ENCODE peak calls at places on chromosomes 1 and 21, in seven cellular contexts. B, S, K, O, N, Z and M are unnamed samples. For H3K4me1, the result is how much of the 10 kb centered on the place peaks cover.

GRCh38 chr1:44640178-44640865 is 34.0 kb downstream of the TMEM53 start:
- DNase-seq in B (peak), S (peak), K (no peak), O (no peak), N (no peak), Z (no peak), M (no peak)

GRCh38 chr1:150999051-150999674 is 7.5 kb downstream of the MINDY1 start:
- DNase-seq in B (no peak), S (no peak), K (no peak), O (no peak), N (no peak), Z (no peak), M (no peak)

GRCh38 chr1:205258313-205259176 is 30.8 kb downstream of the TMCC2 start:
- DNase-seq in B (no peak), S (no peak), K (no peak), O (no peak), N (no peak), Z (no peak), M (no peak)

GRCh38 chr1:201217851-201218250 is 27.2 kb downstream of the IGFN1 start:
- DNase-seq in B (no peak), S (no peak), K (no peak), O (no peak), N (no peak), Z (no peak), M (no peak)

GRCh38 chr1:20601123-20601825 is 12.4 kb downstream of the CDA start:
- DNase-seq in B (no peak), S (no peak), K (no peak), O (no peak), N (peak), Z (no peak), M (no peak)

GRCh38 chr1:24416666-24417391 is 1.2 kb downstream of the NIPAL3 start:
- DNase-seq in B (no peak), S (peak), K (no peak), O (no peak), N (no peak), Z (no peak), M (no peak)

GRCh38 chr1:212351588-212352362 is 62.9 kb downstream of the PACC1 start:
- DNase-seq in B (no peak), S (no peak), K (no peak), O (no peak), N (no peak), Z (no peak), M (no peak)

GRCh38 chr1:84505167-84506001 is 802 bp upstream of the SPATA1 start:
- DNase-seq in B (no peak), S (peak), K (peak), O (peak), N (no peak), Z (peak), M (peak)

GRCh38 chr1:178057131-178057765 is 36.7 kb upstream of the RASAL2 start:
- DNase-seq in B (peak), S (peak), K (no peak), O (no peak), N (no peak), Z (no peak), M (no peak)

GRCh38 chr21:32094792-32095191 is 184.1 kb downstream of the MIS18A start:
- DNase-seq in B (no peak), S (peak), K (no peak), O (no peak), N (no peak), Z (no peak), M (no peak)

GRCh38 chr1:88433556-88433955 is 250.5 kb upstream of the PKN2 start:
- DNase-seq in B (no peak), S (no peak), K (no peak), O (no peak), N (no peak), Z (no peak), M (no peak)

GRCh38 chr1:29490204-29490934 is 254.0 kb downstream of the PTPRU start:
- DNase-seq in B (no peak), S (peak), K (no peak), O (no peak), N (no peak), Z (no peak), M (peak)

GRCh38 chr1:96901783-96902363 is 180.3 kb downstream of the PTBP2 start:
- DNase-seq in B (no peak), S (no peak), K (no peak), O (no peak), N (no peak), Z (no peak), M (no peak)

GRCh38 chr1:91712981-91713841 is 172.7 kb downstream of the TGFBR3 start:
- DNase-seq in B (peak), S (peak), K (no peak), O (no peak), N (peak), Z (no peak), M (no peak)

GRCh38 chr1:84797603-84798002 is 95.4 kb downstream of the LPAR3 start:
- DNase-seq in B (peak), S (no peak), K (no peak), O (no peak), N (no peak), Z (no peak), M (no peak)

GRCh38 chr1:195097316-195097715 is 1510.9 kb downstream of the KCNT2 start:
- DNase-seq in B (no peak), S (no peak), K (no peak), O (no peak), N (no peak), Z (no peak), M (no peak)

GRCh38 chr1:84271452-84272273 is 29.8 kb upstream of the SAMD13 start:
- DNase-seq in B (no peak), S (peak), K (no peak), O (no peak), N (no peak), Z (no peak), M (no peak)

GRCh38 chr1:154839691-154840090 is 30.4 kb downstream of the KCNN3 start:
- DNase-seq in B (no peak), S (peak), K (no peak), O (no peak), N (no peak), Z (no peak), M (no peak)

GRCh38 chr21:44005071-44005470 is 7.0 kb upstream of the TRAPPC10 start:
- DNase-seq in B (no peak), S (no peak), K (no peak), O (no peak), N (no peak), Z (no peak), M (no peak)

GRCh38 chr21:37575536-37576083 is 209.0 kb downstream of the DYRK1A start:
- DNase-seq in B (no peak), S (no peak), K (no peak), O (no peak), N (no peak), Z (no peak), M (no peak)

GRCh38 chr1:46342084-46342656 is 1.6 kb downstream of the NSUN4 start:
- DNase-seq in B (no peak), S (peak), K (no peak), O (no peak), N (no peak), Z (no peak), M (no peak)

GRCh38 chr1:218498061-218498938 is 153.2 kb downstream of the TGFB2 start:
- DNase-seq in B (no peak), S (no peak), K (no peak), O (no peak), N (no peak), Z (no peak), M (no peak)

GRCh38 chr1:184912392-184912791 is 61.9 kb downstream of the NIBAN1 start:
- DNase-seq in B (no peak), S (no peak), K (no peak), O (no peak), N (no peak), Z (no peak), M (no peak)

GRCh38 chr1:214977133-214977532 is 105.4 kb upstream of the KCNK2 start:
- DNase-seq in B (no peak), S (peak), K (no peak), O (no peak), N (no peak), Z (no peak), M (no peak)

GRCh38 chr1:18907021-18907913 is 4.9 kb upstream of the ALDH4A1 start:
- DNase-seq in B (peak), S (peak), K (peak), O (peak), N (peak), Z (peak), M (peak)

GRCh38 chr1:212207118-212207517 is 78.1 kb upstream of the PPP2R5A start:
- DNase-seq in B (no peak), S (no peak), K (no peak), O (no peak), N (no peak), Z (no peak), M (no peak)

GRCh38 chr1:31886866-31887265 is 51.3 kb downstream of the PTP4A2 start:
- DNase-seq in B (no peak), S (no peak), K (no peak), O (no peak), N (no peak), Z (no peak), M (no peak)

GRCh38 chr1:59055908-59056719 is 240.8 kb upstream of the FGGY start:
- DNase-seq in B (no peak), S (no peak), K (no peak), O (no peak), N (peak), Z (peak), M (peak)

GRCh38 chr1:187566371-187566770 is 737.6 kb downstream of the PLA2G4A start:
- DNase-seq in B (no peak), S (no peak), K (no peak), O (no peak), N (no peak), Z (no peak), M (no peak)

GRCh38 chr1:205709640-205710039 is 29.3 kb upstream of the SLC45A3 start:
- DNase-seq in B (no peak), S (no peak), K (no peak), O (no peak), N (no peak), Z (no peak), M (no peak)

GRCh38 chr1:203453616-203454015 is 22.0 kb upstream of the PRELP start:
- DNase-seq in B (no peak), S (no peak), K (no peak), O (no peak), N (no peak), Z (no peak), M (no peak)

GRCh38 chr1:17214876-17215544 is 10.1 kb downstream of the PADI1 start:
- DNase-seq in B (no peak), S (no peak), K (no peak), O (no peak), N (no peak), Z (no peak), M (no peak)

GRCh38 chr1:237938553-237938952 is 47.8 kb upstream of the ZP4 start:
- DNase-seq in B (no peak), S (peak), K (no peak), O (no peak), N (no peak), Z (no peak), M (no peak)

GRCh38 chr1:207049974-207050391 is 1.0 kb downstream of the YOD1 start:
- DNase-seq in B (peak), S (peak), K (no peak), O (no peak), N (peak), Z (peak), M (no peak)

GRCh38 chr21:38957575-38958340 is 152.0 kb downstream of the ETS2 start:
- DNase-seq in B (no peak), S (no peak), K (no peak), O (no peak), N (no peak), Z (no peak), M (no peak)

GRCh38 chr1:101236546-101237228 is at the start of gene S1PR1:
- DNase-seq in B (peak), S (peak), K (peak), O (peak), N (peak), Z (peak), M (peak)

GRCh38 chr1:20430355-20431290 is 55.4 kb downstream of the CAMK2N1 start:
- DNase-seq in B (no peak), S (peak), K (no peak), O (no peak), N (peak), Z (no peak), M (peak)

GRCh38 chr1:2231667-2232254 is 3.6 kb downstream of the SKI start:
- DNase-seq in B (peak), S (peak), K (peak), O (peak), N (peak), Z (peak), M (peak)

GRCh38 chr1:2230781-2231666 is 2.9 kb downstream of the SKI start:
- DNase-seq in B (no peak), S (peak), K (peak), O (no peak), N (peak), Z (no peak), M (no peak)

GRCh38 chr1:2233468-2233867 is 5.3 kb downstream of the SKI start:
- DNase-seq in B (no peak), S (peak), K (peak), O (no peak), N (no peak), Z (no peak), M (no peak)

GRCh38 chr1:2232916-2233438 is 4.9 kb downstream of the SKI start:
- DNase-seq in B (no peak), S (peak), K (peak), O (no peak), N (no peak), Z (no peak), M (no peak)

DNA sequence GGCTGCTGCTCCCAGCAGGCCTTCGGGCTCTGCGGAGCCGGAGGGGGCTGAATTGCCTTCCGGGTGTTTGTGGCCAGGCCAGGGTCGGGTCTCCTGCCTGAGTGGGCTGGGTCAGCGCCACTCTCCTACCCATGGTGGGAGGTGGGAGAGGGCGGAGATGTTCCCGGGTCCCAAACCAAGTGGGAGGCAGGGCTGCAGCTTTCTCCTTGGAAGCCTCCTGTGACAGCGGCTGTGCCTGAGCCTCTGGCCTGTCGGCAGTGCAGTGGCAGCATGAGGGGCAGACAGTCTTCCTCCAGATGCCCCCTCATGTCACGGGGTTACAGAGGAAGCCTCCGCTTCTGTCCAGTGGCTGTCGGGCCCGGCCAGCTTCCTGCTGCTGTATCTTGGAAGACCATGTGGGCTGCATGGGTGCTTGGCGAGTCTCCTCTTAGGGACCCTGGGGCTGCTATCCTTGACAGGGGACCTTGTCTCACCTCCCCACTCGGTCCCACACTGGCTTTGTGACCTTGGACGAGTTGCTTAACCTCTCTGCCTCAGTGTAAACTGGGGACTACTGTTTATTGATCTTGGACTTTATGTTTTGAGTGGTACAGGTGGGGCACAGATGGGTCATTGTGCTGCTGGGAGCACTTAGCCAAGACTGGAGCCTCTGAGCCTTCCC is 4.3 kb downstream of the SKI start:
- DNase-seq in B (no peak), S (no peak), K (peak), O (no peak), N (no peak), Z (no peak), M (no peak)
- H3K4me1 ChIP-seq in B (half or more), S (under half), K (under half), O (under half), N (half or more), Z (half or more), M (half or more)

DNA sequence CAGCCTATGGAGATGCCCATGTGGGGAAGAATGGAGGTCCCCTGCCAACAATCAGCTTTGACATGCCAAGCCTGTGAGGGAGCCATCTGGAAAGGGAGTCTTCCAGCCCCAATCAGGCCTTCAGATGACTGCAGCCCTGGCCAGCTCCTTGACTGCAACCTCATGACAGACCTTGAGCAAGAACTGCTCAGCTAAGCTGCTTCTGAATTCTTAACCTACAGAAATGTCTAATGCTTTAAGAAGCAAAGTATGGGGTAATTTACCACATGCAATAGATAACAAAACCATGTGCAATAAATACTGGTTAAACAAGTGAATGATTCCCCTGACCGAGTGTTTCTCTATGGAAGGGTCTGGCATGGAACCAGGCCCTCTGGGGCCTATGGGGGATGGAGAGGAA is 187.1 kb downstream of the HIVEP3 start:
- DNase-seq in B (no peak), S (no peak), K (no peak), O (no peak), N (no peak), Z (no peak), M (no peak)
- H3K4me1 ChIP-seq in B (under half), S (under half), K (under half), O (under half), N (under half), Z (under half), M (under half)

DNA sequence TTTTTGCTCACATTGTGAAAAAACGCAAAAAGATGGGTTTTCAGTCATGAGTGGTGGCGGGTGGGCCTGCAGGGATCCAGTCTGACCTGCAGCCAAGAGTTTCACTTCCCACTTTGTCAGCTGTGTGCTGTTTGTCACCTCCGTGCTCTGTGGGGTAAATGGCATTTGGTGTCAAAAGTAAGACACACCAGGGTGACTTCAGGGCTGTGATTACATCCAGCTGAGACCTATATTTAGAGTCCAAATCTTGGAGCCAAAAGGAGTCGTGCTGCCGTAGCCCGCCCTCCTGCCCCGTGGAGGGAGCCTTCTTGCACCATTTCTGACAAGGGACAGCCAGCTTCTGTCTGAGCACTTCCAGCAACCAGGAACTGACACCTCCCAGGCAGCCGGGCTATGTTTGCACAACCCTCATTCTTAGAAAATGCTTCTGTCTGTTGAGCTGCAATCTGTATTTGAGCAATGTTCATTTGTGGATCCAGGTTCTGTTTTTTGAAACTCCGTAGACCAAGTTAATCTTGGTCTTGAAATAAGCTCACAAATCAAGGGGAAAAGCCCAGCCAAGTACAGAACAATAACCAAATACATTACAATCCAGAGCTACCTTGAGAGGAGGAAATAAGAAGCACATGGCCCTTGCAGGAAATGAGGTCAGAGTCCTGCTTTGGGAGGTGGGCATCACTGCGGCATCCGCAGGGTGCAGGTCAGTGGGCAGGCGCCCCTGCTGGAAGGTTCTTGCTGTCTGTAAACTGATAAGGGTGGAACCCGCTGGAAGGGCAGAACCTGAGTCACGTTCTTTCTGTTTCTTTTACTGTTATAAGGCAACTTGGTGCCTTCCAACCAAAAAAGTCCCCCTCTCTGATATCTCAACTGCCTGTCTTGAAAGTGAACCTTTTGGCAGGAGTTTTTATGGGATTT is 14.4 kb downstream of the ABCG1 start:
- DNase-seq in B (peak), S (peak), K (peak), O (peak), N (peak), Z (peak), M (no peak)
- H3K4me1 ChIP-seq in B (half or more), S (under half), K (under half), O (half or more), N (under half), Z (under half), M (under half)

GRCh38 chr1:932776-933602 is 9.3 kb downstream of the SAMD11 start:
- DNase-seq in B (no peak), S (no peak), K (no peak), O (peak), N (no peak), Z (peak), M (peak)
- H3K4me1 ChIP-seq in B (under half), S (under half), K (under half), O (under half), N (under half), Z (under half), M (under half)

DNA sequence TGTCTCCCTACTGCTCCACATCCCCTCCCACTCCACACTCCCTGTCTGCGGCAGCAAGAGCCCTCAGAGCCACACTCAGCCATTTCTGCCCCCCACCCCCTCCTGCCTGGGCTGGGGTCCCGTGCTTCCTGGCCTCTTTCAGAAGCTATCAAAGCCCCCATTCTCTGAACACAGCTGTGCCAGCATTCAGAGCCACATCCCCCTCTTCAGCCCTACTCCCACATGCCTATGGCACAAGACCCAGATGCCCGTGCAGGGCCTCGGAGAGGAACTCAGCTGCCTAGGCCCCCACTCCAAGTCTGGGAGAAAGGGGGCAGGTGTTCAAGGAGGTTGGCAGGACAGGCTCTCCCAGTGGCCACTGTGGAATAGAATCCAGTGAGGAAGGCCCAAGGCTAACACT is 3.7 kb upstream of the BCAN start:
- DNase-seq in B (no peak), S (no peak), K (no peak), O (no peak), N (no peak), Z (no peak), M (no peak)
- H3K4me1 ChIP-seq in B (under half), S (under half), K (under half), O (under half), N (under half), Z (under half), M (under half)

DNA sequence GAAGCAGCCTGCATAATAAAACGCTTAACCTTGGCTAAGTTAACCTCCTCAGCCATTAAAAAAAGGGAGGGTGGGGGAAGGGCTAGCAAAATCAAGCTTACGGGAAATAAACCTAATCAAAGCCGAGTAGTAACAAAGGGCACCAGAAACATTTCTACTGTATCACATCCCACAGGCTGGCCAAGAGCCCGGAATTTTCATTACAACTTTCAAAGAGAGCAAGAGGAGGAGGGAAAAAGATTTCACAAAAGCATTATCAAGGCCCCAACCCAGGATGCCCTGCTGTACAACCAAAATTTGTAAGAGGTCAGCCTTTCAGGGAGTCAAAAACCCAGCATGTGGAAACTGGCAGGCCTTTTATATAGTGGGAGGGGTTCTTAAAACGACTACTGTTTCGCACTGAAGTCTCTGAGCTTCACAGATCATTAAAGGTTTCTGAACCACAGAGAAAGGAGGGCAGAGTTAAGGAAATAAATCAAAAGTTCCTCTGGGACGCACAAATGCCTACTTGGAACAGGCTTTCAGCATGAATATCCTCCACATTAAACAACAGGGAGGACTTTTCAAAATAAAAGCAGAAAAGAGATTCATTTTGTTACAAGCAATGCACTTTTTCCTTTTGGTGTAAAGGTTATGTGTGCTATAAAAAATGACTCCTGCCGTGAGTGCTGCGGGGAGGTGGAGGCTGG is 90.4 kb downstream of the SLC45A1 start:
- DNase-seq in B (peak), S (peak), K (peak), O (peak), N (peak), Z (peak), M (no peak)
- H3K4me1 ChIP-seq in B (half or more), S (half or more), K (under half), O (half or more), N (half or more), Z (half or more), M (under half)